ENCODE peak calls at places on chromosomes 4 and X, in eight cellular contexts. Z is tibial nerve, Q is suprapubic skin, I is astrocyte, E is H1, M is SJCRH30, V is esophagus squamous epithelium, U is mammary epithelial cell. H is an unnamed sample.

GRCh38 chrX:446243-446642 is 59.5 kb upstream of the PPP2R3B start:
- DNase-seq in E (peak; percentile 80), Z (no peak), Q (no peak), I (no peak), V (no peak), U (no peak), M (no peak), H (peak; percentile 36)

GRCh38 chr4:145014365-145014764 is 83.6 kb downstream of the ANAPC10 start:
- DNase-seq in U (no peak), Q (no peak), V (no peak), E (peak; percentile 54), M (no peak), Z (no peak), I (no peak), H (no peak)

GRCh38 chrX:109847257-109848187 is 114.5 kb upstream of the ACSL4 start:
- DNase-seq in Z (peak; percentile 16), Q (no peak), V (no peak), U (peak; percentile 56), M (no peak), E (no peak), I (peak; percentile 90), H (no peak)

GRCh38 chr4:13642163-13642562 is 14.6 kb upstream of the BOD1L1 start:
- DNase-seq in I (peak; percentile 52), V (no peak), M (no peak), E (no peak), Z (no peak), U (no peak), Q (no peak), H (no peak)

GRCh38 chr4:88320174-88320779 is 35.9 kb upstream of the PPM1K start:
- DNase-seq in Q (no peak), Z (no peak), U (peak; percentile 45), E (no peak), V (no peak), M (no peak), I (peak; percentile 25), H (peak; percentile 5)

GRCh38 chrX:7925867-7926472 is 1.2 kb downstream of the PNPLA4 start:
- DNase-seq in V (no peak), M (peak; percentile 24), I (peak; percentile 37), Q (no peak), U (peak; percentile 65), E (peak; percentile 46), Z (peak; percentile 25), H (peak; percentile 23)

GRCh38 chr4:148333265-148333664 is 108.9 kb downstream of the NR3C2 start:
- DNase-seq in V (no peak), Q (no peak), I (no peak), E (no peak), U (no peak), M (no peak), Z (no peak), H (no peak)

GRCh38 chr4:13542577-13543042 is 1.7 kb downstream of the NKX3-2 start:
- DNase-seq in M (no peak), I (no peak), U (no peak), E (peak; percentile 60), Q (no peak), V (no peak), Z (no peak), H (no peak)

GRCh38 chrX:11768039-11768438 is 10.0 kb downstream of the MSL3 start:
- DNase-seq in E (no peak), Z (no peak), V (no peak), I (no peak), U (no peak), Q (no peak), M (no peak), H (no peak)

GRCh38 chr4:42570221-42570620 is 86.7 kb downstream of the ATP8A1 start:
- DNase-seq in Q (no peak), Z (no peak), M (no peak), I (no peak), U (no peak), V (no peak), E (no peak), H (no peak)

GRCh38 chrX:110346681-110347080 is 12.0 kb upstream of the RTL9 start:
- DNase-seq in U (no peak), M (no peak), I (no peak), E (peak; percentile 43), V (no peak), Z (no peak), Q (peak; percentile 61), H (no peak)

GRCh38 chr4:145482209-145483021 is 762 bp downstream of the SMAD1 start:
- DNase-seq in Q (peak; percentile 82), M (peak; percentile 76), V (no peak), I (peak; percentile 82), U (peak; percentile 69), E (peak; percentile 70), Z (peak; percentile 48), H (peak; percentile 57)

GRCh38 chr4:6350646-6351045 is 81.0 kb downstream of the WFS1 start:
- DNase-seq in M (no peak), I (no peak), E (no peak), Z (no peak), U (no peak), Q (no peak), V (no peak), H (no peak)

GRCh38 chr4:56099378-56099786 is 150.6 kb downstream of the CEP135 start:
- DNase-seq in U (peak; percentile 43), E (no peak), M (no peak), Z (no peak), I (peak; percentile 83), V (no peak), Q (no peak), H (no peak)

GRCh38 chrX:150907474-150907873 is 9.0 kb upstream of the CD99L2 start:
- DNase-seq in M (no peak), Z (no peak), U (no peak), E (no peak), Q (no peak), V (no peak), I (no peak), H (no peak)

GRCh38 chrX:12463052-12463451 is 324.8 kb downstream of the FRMPD4 start:
- DNase-seq in I (no peak), V (no peak), M (no peak), U (no peak), E (peak; percentile 46), Z (no peak), Q (no peak), H (no peak)

GRCh38 chr4:108430921-108431320 is 189.5 kb upstream of the RPL34 start:
- DNase-seq in M (no peak), E (no peak), Q (no peak), Z (no peak), I (no peak), V (no peak), U (no peak), H (no peak)

GRCh38 chrX:130108647-130109428 is 1.5 kb downstream of the ELF4 start:
- DNase-seq in I (no peak), M (no peak), Q (no peak), E (no peak), V (no peak), Z (no peak), U (peak; percentile 45), H (peak; percentile 57)

GRCh38 chr4:98657531-98658286 is 702 bp downstream of the TSPAN5 start:
- DNase-seq in I (peak; percentile 68), E (peak; percentile 67), U (peak; percentile 81), V (no peak), Q (no peak), M (peak; percentile 72), Z (no peak), H (peak; percentile 68)

GRCh38 chr4:17580969-17581368 is 4.0 kb downstream of the LAP3 start:
- DNase-seq in E (no peak), V (no peak), I (peak; percentile 86), U (peak; percentile 6), Z (no peak), M (no peak), Q (no peak), H (no peak)

GRCh38 chr4:79184461-79184860 is 141.4 kb downstream of the NAA11 start:
- DNase-seq in E (no peak), V (no peak), M (peak; percentile 63), I (no peak), U (no peak), Q (no peak), Z (no peak), H (no peak)

GRCh38 chr4:3461515-3462291 is 1.4 kb upstream of the DOK7 start:
- DNase-seq in U (peak; percentile 76), I (no peak), M (peak; percentile 98), Z (no peak), V (no peak), Q (no peak), E (no peak), H (no peak)

GRCh38 chr4:3276961-3277360 is 15.9 kb upstream of the RGS12 start:
- DNase-seq in E (peak; percentile 23), V (no peak), U (no peak), Q (peak; percentile 44), Z (no peak), M (no peak), I (peak; percentile 75), H (no peak)

GRCh38 chrX:105190252-105190853 is 30.1 kb downstream of the TEX13A start:
- DNase-seq in M (no peak), I (peak; percentile 2), U (peak; percentile 22), V (no peak), Z (peak; percentile 7), Q (no peak), E (peak; percentile 50), H (peak; percentile 11)

GRCh38 chr4:47490550-47490949 is 5.5 kb downstream of the ATP10D start:
- DNase-seq in M (no peak), I (peak; percentile 31), Q (no peak), E (no peak), V (no peak), U (peak; percentile 34), Z (no peak), H (no peak)

GRCh38 chrX:1507511-1508463 is 29.2 kb downstream of the P2RY8 start:
- DNase-seq in E (no peak), V (no peak), M (no peak), Q (peak; percentile 71), Z (no peak), U (peak; percentile 15), I (no peak), H (no peak)

GRCh38 chr4:7672601-7673000 is 237.9 kb upstream of the PSAPL1 start:
- DNase-seq in V (no peak), U (no peak), I (no peak), Z (no peak), E (no peak), M (no peak), Q (no peak), H (no peak)
- H3K4me1 ChIP-seq in V (no peaks in the 10 kb centered on the region), U (peaks cover 15% of the 10 kb centered on the region), I (no peaks in the 10 kb centered on the region), Z (no peaks in the 10 kb centered on the region), E (no peaks in the 10 kb centered on the region), M (no peaks in the 10 kb centered on the region), Q (no peaks in the 10 kb centered on the region), H (no peaks in the 10 kb centered on the region)

GRCh38 chr4:23889368-23889767 is 479 bp downstream of the PPARGC1A start:
- DNase-seq in E (no peak), M (no peak), Q (no peak), V (no peak), U (peak; percentile 2), I (no peak), Z (no peak), H (no peak)
- H3K4me3 ChIP-seq in E (no peak overlapping the region), M (peak overlapping the region; percentile 33), Q (peak overlapping the region; percentile 52), V (peak overlapping the region; percentile 43), U (peak overlapping the region; percentile 47), I (peak overlapping the region; percentile 67), Z (peak overlapping the region; percentile 52), H (no peak overlapping the region)

GRCh38 chr4:189131131-189131530 is 809.5 kb upstream of the FRG1 start:
- DNase-seq in M (no peak), Q (no peak), Z (no peak), U (no peak), V (no peak), I (no peak), E (no peak), H (no peak)

GRCh38 chr4:189136462-189136861 is 804.2 kb upstream of the FRG1 start:
- DNase-seq in M (no peak), I (no peak), E (no peak), Q (no peak), U (peak; percentile 59), Z (no peak), V (no peak), H (no peak)
- H3K27me3 ChIP-seq in M (no peaks in the 10 kb centered on the region), I (no peaks in the 10 kb centered on the region), E (no peaks in the 10 kb centered on the region), Q (no peaks in the 10 kb centered on the region), U (no peaks in the 10 kb centered on the region), Z (no peaks in the 10 kb centered on the region), V (no peaks in the 10 kb centered on the region), H (no peaks in the 10 kb centered on the region)

GRCh38 chr4:159158989-159159388 is 56.1 kb downstream of the RAPGEF2 start:
- DNase-seq in M (peak; percentile 38), Q (no peak), E (no peak), V (no peak), I (no peak), U (no peak), Z (no peak), H (no peak)
- H3K4me1 ChIP-seq in M (peaks cover 7% of the 10 kb centered on the region), Q (peaks cover 17% of the 10 kb centered on the region), E (peaks cover 3% of the 10 kb centered on the region), V (no peaks in the 10 kb centered on the region), I (no peaks in the 10 kb centered on the region), U (no peaks in the 10 kb centered on the region), Z (no peaks in the 10 kb centered on the region), H (peaks cover 15% of the 10 kb centered on the region)

H was measured in HAP-1.